ENCODE peak calls at places on chromosomes 16 and 17, in five cellular contexts. B is PC-3, O is tibial artery, K is testis, S is OCI-LY7. C is an unnamed sample.

GRCh38 chr16:83898463-83899271 is at the start of gene MLYCD:
- DNase-seq in B (peak; percentile 67), O (peak; percentile 93), K (peak; percentile 85), S (peak; percentile 84), C (peak; percentile 90)

GRCh38 chr17:17120716-17121115 is 78.5 kb downstream of the MPRIP start:
- DNase-seq in B (no peak), O (no peak), K (no peak), S (no peak), C (no peak)

GRCh38 chr17:15261818-15262290 is 3.3 kb downstream of the PMP22 start:
- DNase-seq in B (peak; percentile 47), O (peak; percentile 73), K (peak; percentile 27), S (no peak), C (no peak)

GRCh38 chr16:67027046-67027445 is 1.9 kb upstream of the CBFB start:
- DNase-seq in B (no peak), O (peak; percentile 13), K (peak; percentile 14), S (no peak), C (no peak)

GRCh38 chr17:29390856-29391631 is 881 bp downstream of the TAOK1 start:
- DNase-seq in B (no peak), O (no peak), K (peak; percentile 45), S (peak; percentile 37), C (no peak)

GRCh38 chr17:8121531-8122390 is 2.1 kb downstream of the HES7 start:
- DNase-seq in B (peak; percentile 47), O (no peak), K (peak; percentile 59), S (peak; percentile 86), C (peak; percentile 85)

GRCh38 chr17:19728114-19728495 is 11.7 kb upstream of the SLC47A2 start:
- DNase-seq in B (peak; percentile 59), O (peak; percentile 94), K (peak; percentile 89), S (no peak), C (peak; percentile 90)

GRCh38 chr16:85497622-85498314 is 115.4 kb upstream of the GSE1 start:
- DNase-seq in B (no peak), O (no peak), K (peak; percentile 62), S (no peak), C (peak; percentile 63)

GRCh38 chr16:56609463-56609921 is 1.1 kb downstream of the MT2A start:
- DNase-seq in B (peak; percentile 58), O (peak; percentile 85), K (peak; percentile 70), S (peak; percentile 80), C (no peak)

GRCh38 chr17:6660765-6661463 is 9.4 kb downstream of the C17orf100 start:
- DNase-seq in B (no peak), O (no peak), K (no peak), S (peak; percentile 78), C (no peak)

GRCh38 chr16:88063201-88063773 is 112.1 kb downstream of the BANP start:
- DNase-seq in B (no peak), O (no peak), K (peak; percentile 38), S (no peak), C (peak; percentile 70)

GRCh38 chr17:62965149-62965648 is 836 bp upstream of the TANC2 start:
- DNase-seq in B (no peak), O (no peak), K (no peak), S (no peak), C (no peak)

GRCh38 chr17:40980594-40980993 is 3.5 kb downstream of the KRT40 start:
- DNase-seq in B (no peak), O (no peak), K (peak; percentile 54), S (no peak), C (no peak)

GRCh38 chr16:73051216-73051615 is 3.3 kb upstream of the ZFHX3 start:
- DNase-seq in B (no peak), O (peak; percentile 68), K (no peak), S (no peak), C (no peak)

GRCh38 chr16:87741700-87742415 is 23.9 kb downstream of the KLHDC4 start:
- DNase-seq in B (no peak), O (no peak), K (no peak), S (no peak), C (no peak)

GRCh38 chr17:64115043-64115698 is 14.8 kb downstream of the ERN1 start:
- DNase-seq in B (peak; percentile 60), O (no peak), K (no peak), S (no peak), C (no peak)

GRCh38 chr17:58283674-58284612 is 3.2 kb upstream of the MPO start:
- DNase-seq in B (no peak), O (no peak), K (no peak), S (no peak), C (no peak)

GRCh38 chr16:88667496-88667895 is 4.6 kb upstream of the MVD start:
- DNase-seq in B (no peak), O (no peak), K (no peak), S (no peak), C (no peak)

GRCh38 chr16:11129378-11129781 is 126.6 kb downstream of the SOCS1 start:
- DNase-seq in B (no peak), O (no peak), K (no peak), S (no peak), C (no peak)

GRCh38 chr17:79009397-79010303 is at the start of gene CANT1:
- DNase-seq in B (peak; percentile 90), O (peak; percentile 90), K (peak; percentile 84), S (peak; percentile 90), C (peak; percentile 85)

GRCh38 chr17:33292981-33293867 is at the start of gene ASIC2:
- DNase-seq in B (peak; percentile 28), O (peak; percentile 67), K (peak; percentile 73), S (no peak), C (no peak)

GRCh38 chr17:61318684-61319098 is 81.0 kb upstream of the TBX2 start:
- DNase-seq in B (no peak), O (no peak), K (no peak), S (no peak), C (no peak)

GRCh38 chr17:67378444-67379250 is 1.6 kb downstream of the PITPNC1 start:
- DNase-seq in B (peak; percentile 94), O (peak; percentile 87), K (peak; percentile 81), S (peak; percentile 90), C (peak; percentile 92)

DNA sequence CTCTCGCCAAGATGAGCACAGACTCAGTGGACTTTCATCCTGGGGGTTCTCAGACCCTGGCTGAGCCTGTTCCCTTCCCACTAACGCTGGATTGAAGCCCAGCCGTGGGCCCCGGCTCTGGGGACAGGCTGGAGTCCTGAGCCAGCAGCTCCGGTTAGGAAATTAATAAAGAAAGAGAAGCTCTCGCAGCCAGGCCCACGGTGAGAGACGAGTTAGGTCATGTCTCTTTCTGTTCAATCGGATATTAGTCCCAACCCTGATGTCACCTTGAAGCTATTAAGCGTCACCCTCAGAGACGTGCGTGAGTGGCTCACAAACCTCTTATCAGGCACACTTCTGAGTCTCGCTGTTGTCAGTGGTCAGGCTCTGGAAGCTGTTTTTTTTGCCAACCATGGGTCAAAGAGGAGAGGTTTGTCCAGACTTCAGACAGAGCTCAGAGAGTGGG is 27.0 kb downstream of the MEOX1 start:
- DNase-seq in B (no peak), O (no peak), K (no peak), S (no peak), C (peak; percentile 41)
- H3K4me3 ChIP-seq in B (no peak overlapping the region), O (no peak overlapping the region), K (no peak overlapping the region), S (no peak overlapping the region), C (no peak overlapping the region)

DNA sequence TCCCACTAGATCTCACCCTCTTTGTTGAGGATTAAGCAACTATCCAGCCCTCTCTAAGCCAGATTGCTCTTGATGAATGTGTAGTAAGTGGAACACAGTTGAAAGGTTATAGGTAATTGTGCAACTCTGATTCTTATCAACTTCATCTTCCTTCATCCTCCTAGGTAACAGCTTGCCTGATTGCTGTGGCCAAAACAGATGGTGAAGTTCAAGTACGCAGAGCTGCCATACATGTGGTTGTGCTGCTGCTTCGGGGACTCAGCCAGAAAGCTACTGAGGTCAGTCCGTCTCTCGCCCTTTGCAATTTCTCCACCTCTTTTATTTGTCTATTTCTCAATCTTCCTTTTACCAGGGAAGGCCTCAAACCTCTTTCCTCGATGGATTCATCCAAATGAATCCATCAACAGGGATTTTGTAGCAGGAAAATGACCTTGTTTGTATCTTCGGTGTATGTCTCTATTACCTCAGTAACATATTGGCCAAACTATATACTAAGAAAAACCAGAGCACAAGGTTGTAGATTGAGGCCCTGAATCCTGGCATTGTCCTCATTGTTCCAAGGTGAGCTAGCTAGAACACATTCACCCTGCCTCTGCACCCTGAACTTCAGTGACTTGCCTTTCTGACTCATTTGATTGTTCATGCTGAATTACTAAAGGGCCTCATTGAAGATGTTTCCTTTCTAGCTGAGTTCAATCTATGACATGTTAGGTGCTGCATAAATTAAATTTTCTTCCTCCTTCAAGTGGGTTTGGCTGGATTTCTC is 65.1 kb upstream of the HAS3 start:
- DNase-seq in B (peak; percentile 57), O (no peak), K (no peak), S (no peak), C (no peak)
- H3K27ac ChIP-seq in B (peak overlapping the region; percentile 72), O (no peak overlapping the region), K (no peak overlapping the region), S (no peak overlapping the region), C (no peak overlapping the region)

DNA sequence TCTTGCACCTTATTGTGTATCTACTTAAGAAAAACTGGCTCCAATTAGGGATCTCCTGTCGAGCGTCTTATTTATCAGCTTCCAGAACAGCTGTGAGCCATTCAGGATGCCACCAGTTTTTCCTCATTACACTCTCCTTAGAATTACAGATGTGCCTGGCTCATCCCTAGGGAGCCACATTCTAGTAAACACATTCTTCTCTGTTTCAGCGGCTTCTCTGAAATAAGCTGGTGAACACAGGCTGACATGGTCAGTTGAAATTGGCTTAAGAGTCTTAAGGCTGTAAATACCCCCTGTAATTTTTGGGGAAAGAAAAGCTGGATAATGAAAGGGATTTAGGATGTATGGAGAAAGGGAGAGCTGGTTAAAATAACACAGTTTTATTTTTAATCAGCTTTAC is 561.9 kb upstream of the GOT2 start:
- DNase-seq in B (no peak), O (no peak), K (peak; percentile 26), S (no peak), C (no peak)
- H3K4me1 ChIP-seq in B (no peaks in the 10 kb centered on the region), O (no peaks in the 10 kb centered on the region), K (no peaks in the 10 kb centered on the region), S (no peaks in the 10 kb centered on the region), C (no peaks in the 10 kb centered on the region)

DNA sequence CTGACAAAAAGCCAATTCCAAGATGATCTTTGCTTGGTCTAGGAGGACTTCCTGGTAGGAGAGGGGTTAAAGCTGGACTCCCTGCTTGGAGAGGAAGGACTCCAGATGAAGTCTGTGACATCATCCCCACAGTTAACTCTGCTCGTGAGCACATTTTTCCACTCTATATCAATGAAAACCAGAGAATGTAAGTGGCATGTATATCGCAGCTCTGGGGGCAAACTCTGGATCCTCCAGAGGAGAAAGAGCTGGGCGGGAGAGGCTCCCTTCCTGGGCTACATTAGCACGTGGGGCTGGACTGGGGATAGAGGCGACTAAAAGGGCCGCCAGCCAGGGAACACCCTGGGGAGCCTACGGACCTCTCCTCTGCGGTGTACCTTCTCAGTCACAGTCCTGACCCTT is 34.1 kb downstream of the HIC1 start:
- DNase-seq in B (no peak), O (no peak), K (no peak), S (no peak), C (no peak)
- H3K4me3 ChIP-seq in B (no peak overlapping the region), O (peak overlapping the region; percentile 38), K (no peak overlapping the region), S (peak overlapping the region; percentile 66), C (peak overlapping the region; percentile 32)

C was measured in left lung.